ENCODE peak calls at places on chromosomes 11 and 22, in eight cellular contexts. Z is NCI-H1694; T is astrocyte of the spinal cord; I is endothelial cell; C is activated CD4-positive, alpha-beta memory T cell treated with anti-CD3 and anti-CD28 coated beads, Interleukin-2, amount 10 ng/mL, durations not matched to agents 7 days and 5 days; J is NCI-H1417; P is astrocyte of the hippocampus; B is heart left ventricle. K is an unnamed sample.

GRCh38 chr11:131977854-131978253 is 607.4 kb downstream of the NTM start:
- DNase-seq in Z (no peak), T (peak), I (no peak), C (no peak), J (no peak), P (peak), B (no peak), K (no peak)

GRCh38 chr11:36103933-36104530 is 160.2 kb downstream of the LDLRAD3 start:
- DNase-seq in Z (no peak), T (no peak), I (no peak), C (no peak), J (no peak), P (no peak), B (no peak), K (no peak)

GRCh38 chr11:69316941-69317340 is 23.0 kb downstream of the MYEOV start:
- DNase-seq in Z (no peak), T (no peak), I (no peak), C (no peak), J (no peak), P (no peak), B (no peak), K (no peak)

GRCh38 chr11:31856248-31856647 is 45.1 kb upstream of the PAX6 start:
- DNase-seq in Z (no peak), T (no peak), I (no peak), C (no peak), J (no peak), P (no peak), B (no peak), K (no peak)

GRCh38 chr11:62556102-62556871 is 9.7 kb upstream of the AHNAK start:
- DNase-seq in Z (no peak), T (peak), I (peak), C (peak), J (no peak), P (peak), B (peak), K (peak)

GRCh38 chr11:34104680-34105078 is 750 bp upstream of the NAT10 start:
- DNase-seq in Z (no peak), T (no peak), I (no peak), C (no peak), J (no peak), P (no peak), B (no peak), K (no peak)

GRCh38 chr11:92643827-92644226 is 325.6 kb upstream of the MTNR1B start:
- DNase-seq in Z (no peak), T (no peak), I (no peak), C (no peak), J (no peak), P (no peak), B (no peak), K (no peak)

GRCh38 chr11:118216621-118217526 is 7.9 kb downstream of the JAML start:
- DNase-seq in Z (no peak), T (no peak), I (no peak), C (peak), J (no peak), P (no peak), B (no peak), K (no peak)

GRCh38 chr11:127000291-127000968 is at the start of gene KIRREL3:
- DNase-seq in Z (peak), T (peak), I (peak), C (no peak), J (no peak), P (peak), B (no peak), K (peak)

GRCh38 chr11:59413646-59414045 is 12.6 kb downstream of the OR5A2 start:
- DNase-seq in Z (no peak), T (no peak), I (no peak), C (no peak), J (no peak), P (no peak), B (no peak), K (no peak)

GRCh38 chr11:12377106-12377823 is at the start of gene PARVA:
- DNase-seq in Z (no peak), T (peak), I (peak), C (no peak), J (no peak), P (peak), B (peak), K (peak)

GRCh38 chr11:121295246-121296007 is 2.9 kb downstream of the SC5D start:
- DNase-seq in Z (no peak), T (no peak), I (no peak), C (no peak), J (peak), P (no peak), B (no peak), K (no peak)

GRCh38 chr22:50672471-50673230 is at the start of gene SHANK3:
- DNase-seq in Z (no peak), T (no peak), I (peak), C (no peak), J (no peak), P (no peak), B (peak), K (no peak)

GRCh38 chr11:73366265-73366610 is 10.0 kb upstream of the RELT start:
- DNase-seq in Z (no peak), T (no peak), I (no peak), C (peak), J (no peak), P (no peak), B (no peak), K (no peak)

GRCh38 chr22:40204331-40205116 is 26.8 kb downstream of the TNRC6B start:
- DNase-seq in Z (no peak), T (peak), I (no peak), C (no peak), J (peak), P (peak), B (peak), K (no peak)

GRCh38 chr22:48171294-48171693 is 1408.8 kb downstream of the TBC1D22A start:
- DNase-seq in Z (peak), T (no peak), I (no peak), C (no peak), J (no peak), P (no peak), B (no peak), K (no peak)

GRCh38 chr11:57464343-57465181 is 4.2 kb downstream of the RTN4RL2 start:
- DNase-seq in Z (no peak), T (no peak), I (no peak), C (no peak), J (no peak), P (no peak), B (no peak), K (no peak)

K was measured in A673.